ENCODE peak calls at places on chromosomes 2 and 18, in seven cellular contexts. One of them, this sample, is unnamed.
A peak's percentile ranks its signal among the peaks of the same experiment; 100 is the strongest.

GRCh38 chr2:112958428-112959108 is 19.2 kb upstream of the IL36G start:
- DNase-seq in GM23248: peak; percentile 75
- DNase-seq in psoas muscle: no peak
- DNase-seq in SJCRH30: peak; percentile 52
- DNase-seq in mammary epithelial cell: peak; percentile 53
- DNase-seq in pancreas: peak; percentile 17
- DNase-seq in tibial nerve: peak; percentile 15
- DNase-seq in this sample: no peak

GRCh38 chr2:187360286-187360685 is 87.8 kb downstream of the CALCRL start:
- DNase-seq in GM23248: peak; percentile 48
- DNase-seq in mammary epithelial cell: peak; percentile 50
- DNase-seq in psoas muscle: no peak
- DNase-seq in SJCRH30: no peak
- DNase-seq in pancreas: no peak
- DNase-seq in tibial nerve: no peak
- DNase-seq in this sample: no peak

GRCh38 chr18:41814651-41815050 is 140.4 kb upstream of the PIK3C3 start:
- DNase-seq in pancreas: no peak
- DNase-seq in mammary epithelial cell: no peak
- DNase-seq in psoas muscle: no peak
- DNase-seq in SJCRH30: no peak
- DNase-seq in tibial nerve: no peak
- DNase-seq in GM23248: no peak
- DNase-seq in this sample: no peak

GRCh38 chr2:15177103-15177502 is 384.0 kb downstream of the NBAS start:
- DNase-seq in SJCRH30: no peak
- DNase-seq in GM23248: peak; percentile 37
- DNase-seq in psoas muscle: no peak
- DNase-seq in pancreas: no peak
- DNase-seq in tibial nerve: no peak
- DNase-seq in mammary epithelial cell: peak; percentile 85
- DNase-seq in this sample: peak; percentile 25

GRCh38 chr2:212914392-212914791 is 237.0 kb downstream of the IKZF2 start:
- DNase-seq in mammary epithelial cell: no peak
- DNase-seq in tibial nerve: no peak
- DNase-seq in psoas muscle: no peak
- DNase-seq in SJCRH30: no peak
- DNase-seq in GM23248: peak; percentile 32
- DNase-seq in pancreas: no peak
- DNase-seq in this sample: no peak

GRCh38 chr18:73244411-73244810 is 376.6 kb upstream of the NETO1 start:
- DNase-seq in psoas muscle: no peak
- DNase-seq in SJCRH30: no peak
- DNase-seq in pancreas: no peak
- DNase-seq in GM23248: no peak
- DNase-seq in tibial nerve: no peak
- DNase-seq in mammary epithelial cell: peak; percentile 9
- DNase-seq in this sample: no peak

GRCh38 chr2:149799296-149799695 is 211.7 kb upstream of the MMADHC start:
- DNase-seq in mammary epithelial cell: peak; percentile 16
- DNase-seq in SJCRH30: no peak
- DNase-seq in tibial nerve: peak; percentile 20
- DNase-seq in GM23248: peak; percentile 69
- DNase-seq in pancreas: no peak
- DNase-seq in psoas muscle: no peak
- DNase-seq in this sample: no peak

GRCh38 chr2:121173112-121173511 is 111.9 kb downstream of the TFCP2L1 start:
- DNase-seq in GM23248: no peak
- DNase-seq in mammary epithelial cell: peak; percentile 99
- DNase-seq in SJCRH30: no peak
- DNase-seq in tibial nerve: no peak
- DNase-seq in pancreas: no peak
- DNase-seq in psoas muscle: no peak
- DNase-seq in this sample: no peak

GRCh38 chr18:73884868-73885267 is 262.8 kb downstream of the FBXO15 start:
- DNase-seq in psoas muscle: no peak
- DNase-seq in GM23248: no peak
- DNase-seq in pancreas: no peak
- DNase-seq in mammary epithelial cell: no peak
- DNase-seq in tibial nerve: no peak
- DNase-seq in SJCRH30: no peak
- DNase-seq in this sample: no peak

GRCh38 chr18:44679912-44680270 is 797 bp upstream of the SETBP1 start:
- DNase-seq in mammary epithelial cell: peak; percentile 52
- DNase-seq in psoas muscle: peak; percentile 87
- DNase-seq in GM23248: peak; percentile 81
- DNase-seq in pancreas: peak; percentile 50
- DNase-seq in SJCRH30: peak; percentile 50
- DNase-seq in tibial nerve: peak; percentile 58
- DNase-seq in this sample: no peak

GRCh38 chr2:25305197-25305596 is 36.5 kb downstream of the DNMT3A start:
- DNase-seq in pancreas: no peak
- DNase-seq in SJCRH30: no peak
- DNase-seq in mammary epithelial cell: no peak
- DNase-seq in psoas muscle: no peak
- DNase-seq in tibial nerve: no peak
- DNase-seq in GM23248: no peak
- DNase-seq in this sample: no peak

GRCh38 chr2:43343573-43344304 is 117.3 kb upstream of the ZFP36L2 start:
- DNase-seq in GM23248: peak; percentile 88
- DNase-seq in mammary epithelial cell: peak; percentile 48
- DNase-seq in SJCRH30: peak; percentile 62
- DNase-seq in tibial nerve: peak; percentile 88
- DNase-seq in pancreas: peak; percentile 67
- DNase-seq in psoas muscle: peak; percentile 71
- DNase-seq in this sample: no peak

GRCh38 chr18:79356435-79356834 is 39.3 kb upstream of the NFATC1 start:
- DNase-seq in GM23248: no peak
- DNase-seq in SJCRH30: no peak
- DNase-seq in psoas muscle: no peak
- DNase-seq in tibial nerve: no peak
- DNase-seq in mammary epithelial cell: no peak
- DNase-seq in pancreas: no peak
- DNase-seq in this sample: no peak

GRCh38 chr2:66693007-66693965 is 258.4 kb downstream of the MEIS1 start:
- DNase-seq in mammary epithelial cell: no peak
- DNase-seq in psoas muscle: no peak
- DNase-seq in tibial nerve: no peak
- DNase-seq in GM23248: no peak
- DNase-seq in SJCRH30: no peak
- DNase-seq in pancreas: no peak
- DNase-seq in this sample: no peak

GRCh38 chr2:85501244-85501643 is 37.7 kb upstream of the MAT2A start:
- DNase-seq in tibial nerve: no peak
- DNase-seq in pancreas: no peak
- DNase-seq in psoas muscle: no peak
- DNase-seq in GM23248: no peak
- DNase-seq in SJCRH30: no peak
- DNase-seq in mammary epithelial cell: no peak
- DNase-seq in this sample: no peak

GRCh38 chr18:34806527-34806926 is 96.4 kb downstream of the DTNA start:
- DNase-seq in SJCRH30: no peak
- DNase-seq in tibial nerve: no peak
- DNase-seq in pancreas: no peak
- DNase-seq in GM23248: no peak
- DNase-seq in psoas muscle: no peak
- DNase-seq in mammary epithelial cell: no peak
- DNase-seq in this sample: no peak

GRCh38 chr2:38959938-38960608 is 70.4 kb downstream of the ARHGEF33 start:
- DNase-seq in mammary epithelial cell: peak; percentile 76
- DNase-seq in pancreas: peak; percentile 61
- DNase-seq in GM23248: peak; percentile 96
- DNase-seq in SJCRH30: no peak
- DNase-seq in psoas muscle: peak; percentile 87
- DNase-seq in tibial nerve: peak; percentile 49
- DNase-seq in this sample: no peak

GRCh38 chr2:136179602-136179975 is 61.6 kb upstream of the CXCR4 start:
- DNase-seq in tibial nerve: no peak
- DNase-seq in psoas muscle: no peak
- DNase-seq in pancreas: no peak
- DNase-seq in GM23248: no peak
- DNase-seq in SJCRH30: no peak
- DNase-seq in mammary epithelial cell: no peak
- DNase-seq in this sample: no peak

GRCh38 chr2:131567891-131568290 is 40.2 kb downstream of the CCDC74A start:
- DNase-seq in psoas muscle: no peak
- DNase-seq in mammary epithelial cell: no peak
- DNase-seq in tibial nerve: no peak
- DNase-seq in SJCRH30: no peak
- DNase-seq in pancreas: no peak
- DNase-seq in GM23248: peak; percentile 25
- DNase-seq in this sample: no peak

GRCh38 chr2:34961822-34962221 is 1362.7 kb upstream of the FAM98A start:
- DNase-seq in GM23248: no peak
- DNase-seq in SJCRH30: no peak
- DNase-seq in psoas muscle: no peak
- DNase-seq in mammary epithelial cell: no peak
- DNase-seq in tibial nerve: no peak
- DNase-seq in pancreas: no peak
- DNase-seq in this sample: no peak

GRCh38 chr2:1976112-1976511 is 231.8 kb upstream of the PXDN start:
- DNase-seq in tibial nerve: no peak
- DNase-seq in pancreas: no peak
- DNase-seq in mammary epithelial cell: no peak
- DNase-seq in GM23248: no peak
- DNase-seq in psoas muscle: no peak
- DNase-seq in SJCRH30: no peak
- DNase-seq in this sample: no peak

DNA sequence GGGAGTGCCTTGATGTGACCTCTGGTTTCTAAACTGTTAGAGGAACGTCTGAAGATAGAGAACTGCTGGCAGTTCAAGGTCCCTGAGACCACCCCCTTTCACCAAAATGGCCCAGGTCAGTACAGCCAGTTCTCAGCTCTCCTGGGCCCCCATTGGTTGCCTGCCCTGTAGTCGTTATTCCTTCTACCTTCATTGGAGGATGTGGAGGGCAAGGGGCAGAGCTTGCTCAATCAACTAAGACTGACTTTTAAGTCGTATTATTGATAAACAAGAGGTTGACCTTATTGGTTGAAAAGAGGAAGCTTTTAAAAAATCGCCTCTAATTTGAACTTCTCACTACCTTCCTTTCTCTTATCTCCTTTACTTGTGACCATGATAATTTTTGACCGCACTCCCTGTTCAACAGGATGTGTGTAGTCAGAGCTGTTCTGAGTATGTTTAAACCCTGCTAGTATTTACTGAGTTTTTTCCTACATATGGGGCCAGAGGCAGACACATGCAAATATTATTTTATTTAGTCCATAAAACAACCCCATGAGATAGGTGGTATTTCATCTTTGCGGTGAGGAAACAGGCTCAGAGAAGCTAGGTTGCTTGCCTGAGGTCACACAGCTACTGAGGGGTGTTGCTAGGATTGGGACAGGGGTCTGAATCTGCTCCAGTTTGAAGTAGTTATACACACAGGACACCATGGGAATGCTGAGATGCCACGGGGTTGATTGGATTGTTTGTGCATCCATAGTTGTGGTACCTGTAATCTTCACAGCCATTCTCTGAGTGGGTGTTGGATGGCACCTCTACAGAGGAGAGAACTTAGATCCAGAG is 65.9 kb downstream of the TMEM247 start:
- DNase-seq in tibial nerve: no peak
- DNase-seq in GM23248: no peak
- DNase-seq in mammary epithelial cell: no peak
- DNase-seq in psoas muscle: no peak
- DNase-seq in SJCRH30: no peak
- DNase-seq in pancreas: no peak
- DNase-seq in this sample: no peak
- H3K4me1 ChIP-seq in tibial nerve: no peaks in the 10 kb centered on the region
- H3K4me1 ChIP-seq in GM23248: peaks cover 28% of the 10 kb centered on the region
- H3K4me1 ChIP-seq in mammary epithelial cell: peaks cover 15% of the 10 kb centered on the region
- H3K4me1 ChIP-seq in psoas muscle: peaks cover 76% of the 10 kb centered on the region
- H3K4me1 ChIP-seq in SJCRH30: peaks cover 54% of the 10 kb centered on the region
- H3K4me1 ChIP-seq in pancreas: peaks cover 6% of the 10 kb centered on the region
- H3K4me1 ChIP-seq in this sample: peaks cover 79% of the 10 kb centered on the region

GRCh38 chr2:241105641-241106040 is 3.6 kb upstream of the MTERF4 start:
- DNase-seq in psoas muscle: no peak
- DNase-seq in pancreas: no peak
- DNase-seq in GM23248: no peak
- DNase-seq in tibial nerve: no peak
- DNase-seq in SJCRH30: no peak
- DNase-seq in mammary epithelial cell: no peak
- DNase-seq in this sample: no peak
- H3K4me1 ChIP-seq in psoas muscle: peaks cover 16% of the 10 kb centered on the region
- H3K4me1 ChIP-seq in pancreas: peaks cover 14% of the 10 kb centered on the region
- H3K4me1 ChIP-seq in GM23248: peaks cover 11% of the 10 kb centered on the region
- H3K4me1 ChIP-seq in tibial nerve: no peaks in the 10 kb centered on the region
- H3K4me1 ChIP-seq in SJCRH30: no peaks in the 10 kb centered on the region
- H3K4me1 ChIP-seq in mammary epithelial cell: peaks cover 14% of the 10 kb centered on the region
- H3K4me1 ChIP-seq in this sample: peaks cover 21% of the 10 kb centered on the region

DNA sequence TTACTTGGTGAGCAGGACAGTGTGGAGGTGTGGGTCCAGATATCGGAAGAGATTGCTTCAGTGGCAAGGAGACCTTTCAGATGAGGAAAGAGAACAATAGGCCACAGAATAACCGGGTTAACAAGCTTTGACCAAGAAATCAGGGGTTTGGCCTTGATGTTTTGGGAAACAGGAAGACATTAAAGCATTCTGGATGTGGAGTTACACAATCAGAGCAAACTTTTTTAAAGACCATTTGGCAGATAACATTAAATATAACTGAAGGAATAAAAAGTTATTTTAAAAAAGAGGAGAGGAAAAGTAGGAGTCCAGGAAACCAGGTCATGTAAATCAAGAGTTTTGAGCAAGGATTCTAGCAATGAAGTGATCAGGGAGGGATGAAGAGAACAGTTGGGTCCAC is 35.7 kb downstream of the TNFRSF11A start:
- DNase-seq in mammary epithelial cell: no peak
- DNase-seq in tibial nerve: no peak
- DNase-seq in GM23248: no peak
- DNase-seq in psoas muscle: no peak
- DNase-seq in pancreas: no peak
- DNase-seq in SJCRH30: no peak
- DNase-seq in this sample: no peak
- H3K4me1 ChIP-seq in mammary epithelial cell: no peaks in the 10 kb centered on the region
- H3K4me1 ChIP-seq in tibial nerve: no peaks in the 10 kb centered on the region
- H3K4me1 ChIP-seq in GM23248: no peaks in the 10 kb centered on the region
- H3K4me1 ChIP-seq in psoas muscle: no peaks in the 10 kb centered on the region
- H3K4me1 ChIP-seq in pancreas: no peaks in the 10 kb centered on the region
- H3K4me1 ChIP-seq in SJCRH30: no peaks in the 10 kb centered on the region
- H3K4me1 ChIP-seq in this sample: no peaks in the 10 kb centered on the region

DNA sequence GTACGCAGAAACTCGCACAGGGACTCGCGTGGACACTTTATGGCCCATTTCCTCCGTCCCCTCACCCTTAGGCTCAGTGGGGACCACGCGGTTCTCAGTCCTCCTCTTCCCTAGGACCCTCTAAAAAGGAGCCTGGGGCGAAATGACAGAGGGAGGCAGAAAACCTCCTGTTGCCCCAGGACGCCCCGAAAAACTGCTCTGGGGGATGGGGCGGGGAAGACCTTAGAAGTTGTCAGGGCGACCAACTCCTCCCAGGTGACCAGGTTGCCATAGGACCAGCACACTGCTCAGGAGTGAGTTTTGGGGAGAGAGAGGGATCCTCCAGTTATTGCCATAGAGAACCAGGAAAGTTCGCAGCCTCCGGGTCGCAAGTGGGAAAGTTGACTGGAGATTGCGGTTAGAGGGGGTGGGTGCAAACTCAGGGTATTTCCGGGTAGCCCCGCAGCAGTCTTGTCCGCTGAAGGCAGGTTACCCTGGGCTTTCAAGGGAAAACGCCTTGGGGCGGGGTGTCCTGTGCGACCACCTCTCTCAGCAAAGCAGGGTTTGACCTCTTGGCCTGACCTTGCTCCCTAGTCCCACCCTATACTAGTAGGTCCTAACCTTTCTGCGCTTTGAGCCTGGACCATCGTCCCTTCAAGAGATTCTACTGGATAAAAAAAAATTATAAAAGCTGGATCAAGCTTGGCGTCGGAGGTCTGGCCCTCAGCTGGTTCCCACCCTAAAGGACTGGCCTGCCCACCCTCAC is 7.8 kb upstream of the PAX3 start:
- DNase-seq in psoas muscle: no peak
- DNase-seq in tibial nerve: no peak
- DNase-seq in SJCRH30: no peak
- DNase-seq in pancreas: no peak
- DNase-seq in mammary epithelial cell: no peak
- DNase-seq in GM23248: no peak
- DNase-seq in this sample: no peak
- H3K4me1 ChIP-seq in psoas muscle: peaks cover 7% of the 10 kb centered on the region
- H3K4me1 ChIP-seq in tibial nerve: no peaks in the 10 kb centered on the region
- H3K4me1 ChIP-seq in SJCRH30: peaks cover 11% of the 10 kb centered on the region
- H3K4me1 ChIP-seq in pancreas: peaks cover 16% of the 10 kb centered on the region
- H3K4me1 ChIP-seq in mammary epithelial cell: peaks cover 8% of the 10 kb centered on the region
- H3K4me1 ChIP-seq in GM23248: no peaks in the 10 kb centered on the region
- H3K4me1 ChIP-seq in this sample: peaks cover 30% of the 10 kb centered on the region

This sample was measured in vagina.